ENCODE peak calls at places on chromosomes 2 and 18, in nine cellular contexts. U, Y, M, I, E, L, Z, B and R are unnamed samples.

GRCh38 chr2:207919164-207919919 is 106.0 kb downstream of the PLEKHM3 start:
- DNase-seq in U (no peak), Y (no peak), M (no peak), I (no peak), E (no peak), L (no peak), Z (no peak), B (no peak), R (no peak)

GRCh38 chr2:180905002-180905401 is 75.4 kb upstream of the UBE2E3 start:
- DNase-seq in U (no peak), Y (no peak), M (no peak), I (no peak), E (no peak), L (no peak), Z (no peak), B (no peak), R (no peak)

GRCh38 chr2:135820003-135820618 is 16.9 kb downstream of the LCT start:
- DNase-seq in U (no peak), Y (peak; percentile 45), M (peak; percentile 74), I (peak; percentile 87), E (no peak), L (no peak), Z (no peak), B (no peak), R (no peak)

GRCh38 chr18:3054785-3055184 is 41.8 kb upstream of the LPIN2 start:
- DNase-seq in U (no peak), Y (no peak), M (no peak), I (no peak), E (no peak), L (no peak), Z (no peak), B (peak; percentile 17), R (no peak)

GRCh38 chr2:234488913-234489451 is 7.9 kb downstream of the ARL4C start:
- DNase-seq in U (no peak), Y (peak; percentile 77), M (no peak), I (peak; percentile 67), E (no peak), L (peak; percentile 68), Z (no peak), B (no peak), R (no peak)

GRCh38 chr2:200471324-200471848 is 38.5 kb downstream of the KCTD18 start:
- DNase-seq in U (no peak), Y (peak; percentile 24), M (peak; percentile 20), I (peak; percentile 42), E (no peak), L (no peak), Z (peak; percentile 11), B (peak; percentile 42), R (no peak)

GRCh38 chr2:239464166-239465016 is 63.6 kb upstream of the HDAC4 start:
- DNase-seq in U (no peak), Y (no peak), M (no peak), I (no peak), E (no peak), L (no peak), Z (no peak), B (no peak), R (no peak)

GRCh38 chr2:150679456-150680120 is 192.1 kb upstream of the RND3 start:
- DNase-seq in U (no peak), Y (no peak), M (no peak), I (no peak), E (peak; percentile 61), L (no peak), Z (no peak), B (no peak), R (no peak)

GRCh38 chr2:204505946-204506345 is 39.3 kb upstream of the PARD3B start:
- DNase-seq in U (no peak), Y (no peak), M (no peak), I (no peak), E (peak; percentile 83), L (no peak), Z (no peak), B (no peak), R (no peak)

GRCh38 chr2:241566468-241566867 is 7.9 kb downstream of the BOK start:
- DNase-seq in U (no peak), Y (no peak), M (no peak), I (no peak), E (no peak), L (no peak), Z (no peak), B (no peak), R (no peak)